ENCODE peak calls at places on chromosome 21, in nine cellular contexts. One of them, this sample, is unnamed.

GRCh38 chr21:28548291-28548690 is 444.4 kb downstream of the LTN1 start:
- DNase-seq in H1: no peak
- DNase-seq in heart left ventricle: no peak
- DNase-seq in transverse colon: no peak
- DNase-seq in Peyer's patch: no peak
- DNase-seq in tibial nerve: no peak
- DNase-seq in A549: no peak
- DNase-seq in ovary: no peak
- DNase-seq in uterus: no peak
- DNase-seq in this sample: no peak

GRCh38 chr21:36027352-36027751 is 33.0 kb downstream of the SETD4 start:
- DNase-seq in heart left ventricle: no peak
- DNase-seq in uterus: no peak
- DNase-seq in tibial nerve: no peak
- DNase-seq in A549: no peak
- DNase-seq in transverse colon: no peak
- DNase-seq in ovary: no peak
- DNase-seq in H1: no peak
- DNase-seq in Peyer's patch: no peak
- DNase-seq in this sample: no peak

GRCh38 chr21:22374218-22374969 is 1376.2 kb downstream of the NCAM2 start:
- DNase-seq in H1: peak
- DNase-seq in transverse colon: no peak
- DNase-seq in A549: no peak
- DNase-seq in Peyer's patch: no peak
- DNase-seq in heart left ventricle: no peak
- DNase-seq in tibial nerve: no peak
- DNase-seq in ovary: no peak
- DNase-seq in uterus: no peak
- DNase-seq in this sample: no peak

GRCh38 chr21:41601573-41602371 is 93.8 kb upstream of the TMPRSS2 start:
- DNase-seq in ovary: no peak
- DNase-seq in A549: no peak
- DNase-seq in heart left ventricle: no peak
- DNase-seq in transverse colon: no peak
- DNase-seq in uterus: no peak
- DNase-seq in H1: no peak
- DNase-seq in Peyer's patch: no peak
- DNase-seq in tibial nerve: no peak
- DNase-seq in this sample: no peak

GRCh38 chr21:17775431-17776126 is 43.6 kb downstream of the C21orf91 start:
- DNase-seq in tibial nerve: no peak
- DNase-seq in A549: no peak
- DNase-seq in uterus: no peak
- DNase-seq in Peyer's patch: peak
- DNase-seq in H1: no peak
- DNase-seq in heart left ventricle: no peak
- DNase-seq in ovary: no peak
- DNase-seq in transverse colon: peak
- DNase-seq in this sample: no peak

GRCh38 chr21:33419538-33420123 is 16.4 kb downstream of the IFNGR2 start:
- DNase-seq in ovary: peak
- DNase-seq in H1: no peak
- DNase-seq in Peyer's patch: no peak
- DNase-seq in uterus: peak
- DNase-seq in A549: peak
- DNase-seq in transverse colon: no peak
- DNase-seq in tibial nerve: peak
- DNase-seq in heart left ventricle: peak
- DNase-seq in this sample: no peak

GRCh38 chr21:30988706-30989105 is 49.6 kb downstream of the KRTAP19-8 start:
- DNase-seq in ovary: no peak
- DNase-seq in H1: no peak
- DNase-seq in tibial nerve: no peak
- DNase-seq in A549: no peak
- DNase-seq in transverse colon: no peak
- DNase-seq in heart left ventricle: no peak
- DNase-seq in Peyer's patch: no peak
- DNase-seq in uterus: no peak
- DNase-seq in this sample: no peak

GRCh38 chr21:45592208-45592619 is 50.0 kb upstream of the SLC19A1 start:
- DNase-seq in H1: no peak
- DNase-seq in heart left ventricle: no peak
- DNase-seq in transverse colon: peak
- DNase-seq in tibial nerve: no peak
- DNase-seq in ovary: no peak
- DNase-seq in Peyer's patch: peak
- DNase-seq in uterus: no peak
- DNase-seq in A549: no peak
- DNase-seq in this sample: no peak

GRCh38 chr21:45465611-45466329 is 60.8 kb downstream of the COL18A1 start:
- DNase-seq in Peyer's patch: no peak
- DNase-seq in uterus: no peak
- DNase-seq in transverse colon: no peak
- DNase-seq in tibial nerve: no peak
- DNase-seq in ovary: no peak
- DNase-seq in H1: no peak
- DNase-seq in heart left ventricle: peak
- DNase-seq in A549: no peak
- DNase-seq in this sample: no peak

GRCh38 chr21:36211660-36212512 is 55.3 kb downstream of the DOP1B start:
- DNase-seq in uterus: no peak
- DNase-seq in tibial nerve: no peak
- DNase-seq in heart left ventricle: no peak
- DNase-seq in A549: no peak
- DNase-seq in ovary: no peak
- DNase-seq in H1: no peak
- DNase-seq in transverse colon: no peak
- DNase-seq in Peyer's patch: no peak
- DNase-seq in this sample: no peak

GRCh38 chr21:31397515-31397926 is 53.5 kb upstream of the TIAM1 start:
- DNase-seq in H1: no peak
- DNase-seq in ovary: no peak
- DNase-seq in Peyer's patch: no peak
- DNase-seq in transverse colon: peak
- DNase-seq in heart left ventricle: no peak
- DNase-seq in uterus: no peak
- DNase-seq in A549: no peak
- DNase-seq in tibial nerve: no peak
- DNase-seq in this sample: peak

GRCh38 chr21:14545906-14546480 is at the start of gene SAMSN1:
- DNase-seq in ovary: no peak
- DNase-seq in uterus: no peak
- DNase-seq in H1: no peak
- DNase-seq in heart left ventricle: peak
- DNase-seq in transverse colon: peak
- DNase-seq in A549: no peak
- DNase-seq in Peyer's patch: peak
- DNase-seq in tibial nerve: peak
- DNase-seq in this sample: peak
- TF ChIP-seq POLR2A in ovary: no peak
- TF ChIP-seq POLR2A in uterus: peak
- TF ChIP-seq POLR2A in H1: no peak
- TF ChIP-seq POLR2A in heart left ventricle: no peak
- TF ChIP-seq POLR2A in transverse colon: peak
- TF ChIP-seq POLR2A in A549: no peak
- TF ChIP-seq POLR2A in Peyer's patch: peak
- TF ChIP-seq POLR2A in tibial nerve: peak
- TF ChIP-seq POLR2A in this sample: no peak

GRCh38 chr21:42837421-42838211 is 41.7 kb downstream of the WDR4 start:
- DNase-seq in uterus: peak
- DNase-seq in transverse colon: no peak
- DNase-seq in A549: no peak
- DNase-seq in heart left ventricle: no peak
- DNase-seq in tibial nerve: no peak
- DNase-seq in H1: no peak
- DNase-seq in ovary: no peak
- DNase-seq in Peyer's patch: peak
- DNase-seq in this sample: no peak

GRCh38 chr21:42839271-42840231 is 39.8 kb downstream of the WDR4 start:
- DNase-seq in ovary: no peak
- DNase-seq in transverse colon: no peak
- DNase-seq in Peyer's patch: no peak
- DNase-seq in A549: no peak
- DNase-seq in H1: no peak
- DNase-seq in uterus: peak
- DNase-seq in heart left ventricle: no peak
- DNase-seq in tibial nerve: no peak
- DNase-seq in this sample: no peak

GRCh38 chr21:42843021-42843420 is 36.3 kb downstream of the WDR4 start:
- DNase-seq in H1: no peak
- DNase-seq in tibial nerve: no peak
- DNase-seq in A549: no peak
- DNase-seq in ovary: no peak
- DNase-seq in Peyer's patch: no peak
- DNase-seq in transverse colon: no peak
- DNase-seq in heart left ventricle: no peak
- DNase-seq in uterus: no peak
- DNase-seq in this sample: no peak

GRCh38 chr21:42841156-42841915 is 38.0 kb downstream of the WDR4 start:
- DNase-seq in H1: no peak
- DNase-seq in ovary: no peak
- DNase-seq in tibial nerve: no peak
- DNase-seq in Peyer's patch: no peak
- DNase-seq in uterus: no peak
- DNase-seq in A549: no peak
- DNase-seq in transverse colon: no peak
- DNase-seq in heart left ventricle: no peak
- DNase-seq in this sample: peak

DNA sequence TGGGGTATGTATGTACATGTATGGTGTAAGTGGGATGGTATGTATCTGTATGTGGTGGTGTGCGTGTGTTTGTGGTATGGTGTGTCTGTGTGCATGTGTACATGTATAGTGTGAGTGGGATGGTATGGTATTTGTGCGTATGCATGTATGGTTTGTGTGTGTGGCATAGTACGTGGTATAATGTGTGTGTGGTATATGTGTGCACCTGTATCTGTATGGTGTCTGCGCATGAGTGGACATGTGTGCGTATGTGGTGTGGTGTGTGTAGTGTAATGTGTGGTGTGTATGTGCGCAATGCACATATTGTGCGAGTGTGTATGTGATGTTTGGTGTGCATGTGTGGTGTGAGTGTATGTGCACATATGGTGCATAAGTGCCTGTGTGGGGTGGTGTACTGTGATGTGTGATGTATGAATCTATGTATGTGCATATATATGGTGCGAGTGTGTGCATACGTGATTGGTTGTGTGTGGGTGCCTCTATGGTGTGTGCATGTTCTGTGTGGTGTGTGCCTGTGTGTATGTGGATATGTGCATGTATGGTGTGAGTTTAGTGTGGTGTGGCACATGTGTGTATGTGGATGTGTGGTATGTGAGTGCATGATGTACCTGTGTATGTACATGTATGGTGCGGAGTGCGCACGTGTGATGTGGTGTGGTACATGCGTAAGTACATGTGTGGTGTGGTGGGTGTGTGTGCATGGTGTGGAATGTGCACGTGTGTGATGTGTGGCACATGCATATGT is 38.8 kb downstream of the WDR4 start:
- DNase-seq in uterus: peak
- DNase-seq in heart left ventricle: no peak
- DNase-seq in ovary: no peak
- DNase-seq in transverse colon: no peak
- DNase-seq in tibial nerve: no peak
- DNase-seq in Peyer's patch: no peak
- DNase-seq in H1: no peak
- DNase-seq in A549: no peak
- DNase-seq in this sample: no peak
- TF ChIP-seq POLR2A in uterus: no peak
- TF ChIP-seq POLR2A in heart left ventricle: no peak
- TF ChIP-seq POLR2A in ovary: no peak
- TF ChIP-seq POLR2A in transverse colon: no peak
- TF ChIP-seq POLR2A in tibial nerve: no peak
- TF ChIP-seq POLR2A in Peyer's patch: no peak
- TF ChIP-seq POLR2A in H1: no peak
- TF ChIP-seq POLR2A in A549: no peak
- TF ChIP-seq POLR2A in this sample: no peak

DNA sequence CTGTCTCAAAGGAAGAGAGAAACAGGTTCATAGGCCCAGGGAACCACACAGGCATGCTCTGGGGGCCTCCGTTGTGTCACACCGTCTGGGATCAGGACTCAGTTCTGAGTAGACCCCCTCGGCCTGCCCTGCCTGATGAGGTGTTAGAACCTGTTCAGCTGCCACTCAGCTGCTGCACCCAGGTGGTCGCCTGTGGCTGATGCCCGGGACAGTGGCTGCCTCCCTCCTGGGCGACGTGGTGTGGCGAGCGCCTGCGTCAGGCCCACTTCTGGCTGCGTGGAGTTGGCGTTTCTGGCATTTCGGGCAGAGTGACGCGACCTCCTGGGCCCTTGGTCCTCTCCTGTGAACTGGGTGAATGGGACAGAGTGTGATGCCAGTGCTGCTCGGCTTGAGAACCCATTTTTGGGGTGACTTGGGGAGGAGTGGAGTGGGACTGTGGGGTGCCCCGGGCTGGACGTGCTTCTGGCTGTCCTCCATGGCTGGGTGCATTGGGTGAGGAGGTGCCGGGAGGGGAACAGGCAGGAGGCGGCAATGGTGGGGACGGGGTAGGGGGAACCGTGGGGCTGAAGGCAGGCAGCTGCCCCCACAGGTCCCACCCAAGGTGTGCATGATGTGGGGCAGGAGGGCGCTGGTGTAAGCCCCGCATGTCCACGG is 10.8 kb downstream of the CFAP410 start:
- DNase-seq in heart left ventricle: no peak
- DNase-seq in tibial nerve: no peak
- DNase-seq in Peyer's patch: no peak
- DNase-seq in ovary: no peak
- DNase-seq in transverse colon: no peak
- DNase-seq in uterus: no peak
- DNase-seq in A549: no peak
- DNase-seq in H1: no peak
- DNase-seq in this sample: no peak
- TF ChIP-seq POLR2A in heart left ventricle: no peak
- TF ChIP-seq POLR2A in tibial nerve: no peak
- TF ChIP-seq POLR2A in Peyer's patch: no peak
- TF ChIP-seq POLR2A in ovary: no peak
- TF ChIP-seq POLR2A in transverse colon: no peak
- TF ChIP-seq POLR2A in uterus: no peak
- TF ChIP-seq POLR2A in A549: no peak
- TF ChIP-seq POLR2A in H1: no peak
- TF ChIP-seq POLR2A in this sample: no peak

DNA sequence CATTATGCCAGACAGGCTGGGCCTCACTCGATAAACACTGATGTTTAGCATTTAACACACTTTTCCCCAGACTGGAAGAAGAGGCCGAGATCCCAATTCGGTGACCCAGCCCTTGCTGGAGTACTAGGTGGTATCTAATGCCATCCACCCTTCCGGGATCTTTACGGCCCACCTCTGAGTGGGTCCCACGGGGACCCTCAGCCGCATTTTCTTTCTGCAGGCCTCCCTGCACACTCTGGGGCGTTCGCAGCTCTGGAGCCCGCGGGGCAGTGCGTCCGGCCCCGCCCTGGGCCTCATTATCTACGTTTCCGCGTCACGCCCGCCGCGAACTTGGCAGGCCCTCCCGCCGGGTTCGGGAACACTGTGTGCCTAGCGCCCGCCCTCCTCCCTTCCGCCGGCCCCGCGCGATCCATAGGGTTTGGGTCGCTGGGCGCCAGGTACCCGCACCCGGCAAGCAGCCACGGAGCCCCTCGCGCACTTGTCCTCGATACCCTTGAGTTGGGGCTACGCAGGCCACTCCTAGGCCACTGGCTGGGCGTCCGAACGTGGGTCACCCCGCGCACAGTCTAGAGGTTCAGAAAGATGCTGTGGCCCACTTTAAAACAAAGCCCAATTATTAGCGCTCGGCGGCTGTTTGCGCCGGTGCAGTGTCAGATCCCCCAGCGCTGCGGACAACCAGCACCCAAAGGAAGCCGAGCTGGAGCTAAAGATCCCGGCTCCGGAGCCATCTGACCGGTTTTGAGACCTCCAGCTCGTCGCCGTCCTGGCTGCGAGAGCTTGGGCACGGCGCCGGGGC is 942 bp upstream of the EVA1C start:
- DNase-seq in uterus: peak
- DNase-seq in heart left ventricle: peak
- DNase-seq in tibial nerve: peak
- DNase-seq in A549: peak
- DNase-seq in transverse colon: peak
- DNase-seq in H1: no peak
- DNase-seq in Peyer's patch: peak
- DNase-seq in ovary: peak
- DNase-seq in this sample: peak
- TF ChIP-seq POLR2A in uterus: peak
- TF ChIP-seq POLR2A in heart left ventricle: peak
- TF ChIP-seq POLR2A in tibial nerve: peak
- TF ChIP-seq POLR2A in A549: peak
- TF ChIP-seq POLR2A in transverse colon: peak
- TF ChIP-seq POLR2A in H1: no peak
- TF ChIP-seq POLR2A in Peyer's patch: peak
- TF ChIP-seq POLR2A in ovary: peak
- TF ChIP-seq POLR2A in this sample: no peak

This sample was measured in testis.